ENCODE peak calls at places on chromosomes 12 and 14, in seven cellular contexts. P is body of pancreas, C is cardiac muscle cell, K is tibial nerve, F is mucosa of descending colon, X is aorta, I is endodermal cell. M is an unnamed sample.

GRCh38 chr14:34733245-34733644 is 18.9 kb upstream of the CFL2 start:
- DNase-seq in P (no peak), I (no peak), K (no peak), X (no peak), F (no peak), C (no peak), M (no peak)

GRCh38 chr12:52879394-52880351 is 25.2 kb downstream of the KRT8 start:
- DNase-seq in C (peak; percentile 91), X (peak; percentile 88), K (peak; percentile 46), F (peak; percentile 88), P (peak; percentile 84), I (peak; percentile 97), M (peak; percentile 93)

GRCh38 chr14:21084988-21085853 is 13.2 kb downstream of the ZNF219 start:
- DNase-seq in X (no peak), K (no peak), I (no peak), F (no peak), P (no peak), C (no peak), M (peak; percentile 56)

GRCh38 chr12:81759215-81759991 is at the start of gene PPFIA2:
- DNase-seq in I (peak; percentile 91), F (peak; percentile 8), P (peak; percentile 18), X (peak; percentile 78), K (no peak), C (peak; percentile 30), M (peak; percentile 22)

GRCh38 chr12:111616177-111616623 is 17.1 kb upstream of the ATXN2 start:
- DNase-seq in K (no peak), P (no peak), I (no peak), F (no peak), X (peak; percentile 13), C (no peak), M (no peak)

GRCh38 chr12:30100736-30101135 is 317.0 kb upstream of the TMTC1 start:
- DNase-seq in I (no peak), P (no peak), X (no peak), K (no peak), C (no peak), F (no peak), M (no peak)

GRCh38 chr12:109919466-109919865 is 19.4 kb downstream of the TCHP start:
- DNase-seq in X (no peak), F (no peak), I (no peak), C (no peak), K (no peak), P (no peak), M (no peak)

GRCh38 chr14:92982941-92983340 is 60.0 kb downstream of the CHGA start:
- DNase-seq in I (no peak), P (no peak), C (no peak), X (peak; percentile 47), K (no peak), F (no peak), M (no peak)

GRCh38 chr14:96399405-96399804 is 7.5 kb downstream of the AK7 start:
- DNase-seq in C (no peak), F (no peak), K (no peak), I (peak; percentile 59), X (no peak), P (no peak), M (peak; percentile 38)

DNA sequence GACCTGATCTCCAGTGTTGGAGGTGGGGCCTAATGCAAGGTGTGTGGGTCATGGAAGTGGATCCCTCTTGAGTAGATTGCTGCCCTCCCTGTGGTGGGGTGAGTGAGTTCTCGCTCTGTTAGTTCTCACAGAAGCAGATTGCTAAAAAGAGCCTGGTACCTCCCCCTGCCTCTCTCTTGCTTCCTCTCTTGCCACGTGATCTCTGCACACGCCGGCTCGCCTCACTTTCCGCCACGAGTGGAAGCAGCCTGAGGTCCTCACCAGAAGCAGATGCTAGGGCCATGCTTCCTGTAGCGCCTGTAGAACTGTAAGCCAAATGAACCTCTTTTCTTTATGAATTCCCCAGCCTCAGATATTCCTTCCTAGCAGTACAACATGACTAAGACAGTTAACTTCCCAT is 76.1 kb downstream of the ETV6 start:
- DNase-seq in F (no peak), X (no peak), C (no peak), K (no peak), I (no peak), P (no peak), M (no peak)
- H3K4me1 ChIP-seq in F (peaks cover 29% of the 10 kb centered on the region), X (no peaks in the 10 kb centered on the region), C (peaks cover 55% of the 10 kb centered on the region), K (peaks cover 23% of the 10 kb centered on the region), I (peaks cover 24% of the 10 kb centered on the region), P (peaks cover 89% of the 10 kb centered on the region), M (peaks cover 44% of the 10 kb centered on the region)

DNA sequence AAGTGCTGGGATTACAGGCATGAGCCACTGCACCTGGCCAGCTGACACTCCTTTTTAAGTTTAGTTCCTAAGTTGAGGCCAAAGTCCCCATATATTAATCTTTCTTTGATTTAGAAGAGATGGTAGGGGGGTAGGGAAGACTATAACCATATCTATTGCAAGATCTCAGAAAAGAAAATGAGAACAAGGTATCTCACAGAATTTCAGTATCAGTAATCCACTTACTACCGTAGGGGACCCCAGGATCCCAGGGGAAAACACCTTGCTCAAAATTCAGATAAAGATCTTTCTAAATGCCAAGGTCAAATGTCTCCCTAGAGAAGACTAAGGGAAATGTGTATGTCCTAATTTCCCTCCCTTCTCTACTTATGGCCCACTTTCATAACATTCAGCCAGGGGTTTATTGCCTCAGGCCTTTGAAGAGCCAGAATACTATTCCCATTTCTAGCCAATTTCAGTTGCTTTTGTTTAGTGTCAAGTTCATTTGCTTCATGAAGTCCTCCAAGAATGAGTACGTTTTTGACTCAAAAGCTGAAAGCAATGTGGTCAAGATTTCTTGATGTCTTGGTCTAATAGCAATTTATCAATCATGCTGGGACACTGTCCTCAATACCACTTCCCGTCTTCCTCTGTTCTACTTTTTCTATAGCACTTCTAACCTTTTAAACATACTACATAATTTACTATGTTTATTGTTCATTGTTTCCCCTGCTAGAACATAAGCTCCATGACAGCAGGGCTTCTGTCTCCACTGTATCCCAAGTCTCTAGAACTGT is 86.3 kb downstream of the DCAF5 start:
- DNase-seq in X (no peak), K (no peak), C (no peak), P (no peak), I (no peak), F (no peak), M (no peak)
- H3K4me3 ChIP-seq in X (no peak overlapping the region), K (no peak overlapping the region), C (no peak overlapping the region), P (no peak overlapping the region), I (no peak overlapping the region), F (no peak overlapping the region), M (no peak overlapping the region)

DNA sequence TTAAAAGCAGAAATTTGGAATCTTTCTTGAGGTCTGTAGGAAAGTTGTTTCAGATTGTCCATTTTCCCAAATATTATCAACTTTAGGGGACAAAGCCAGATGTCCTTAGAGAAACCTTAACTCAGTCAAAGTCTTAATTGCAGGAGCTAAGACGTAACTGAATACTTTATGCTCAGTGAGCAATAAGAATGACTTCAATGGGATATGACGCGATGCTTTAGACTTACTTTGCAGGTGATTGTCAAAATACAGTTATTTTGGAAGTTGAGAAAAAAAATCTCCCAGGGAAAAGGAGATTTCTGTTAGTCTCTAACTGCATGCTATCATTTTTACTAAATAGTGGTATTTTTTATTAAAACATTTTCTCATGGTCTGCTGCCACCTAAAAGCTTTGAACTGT is 750.9 kb upstream of the STXBP6 start:
- DNase-seq in F (no peak), P (no peak), X (no peak), C (no peak), K (no peak), I (no peak), M (no peak)
- H3K9me3 ChIP-seq in F (no peaks in the 10 kb centered on the region), P (no peaks in the 10 kb centered on the region), X (no peaks in the 10 kb centered on the region), C (no peaks in the 10 kb centered on the region), K (no peaks in the 10 kb centered on the region), I (no peaks in the 10 kb centered on the region), M (no peaks in the 10 kb centered on the region)

GRCh38 chr14:68541128-68541896 is 251.6 kb downstream of the ZFP36L1 start:
- DNase-seq in K (no peak), C (peak; percentile 27), F (no peak), P (no peak), I (no peak), X (no peak), M (no peak)

GRCh38 chr14:68539839-68540238 is 253.0 kb downstream of the ZFP36L1 start:
- DNase-seq in F (no peak), K (no peak), P (no peak), X (no peak), I (no peak), C (no peak), M (no peak)

GRCh38 chr14:68543516-68543915 is 249.4 kb downstream of the ZFP36L1 start:
- DNase-seq in C (no peak), F (no peak), K (no peak), X (no peak), I (no peak), P (no peak), M (no peak)

GRCh38 chr14:68544150-68544892 is 248.5 kb downstream of the ZFP36L1 start:
- DNase-seq in K (no peak), I (no peak), C (no peak), X (no peak), P (peak; percentile 76), F (peak; percentile 58), M (no peak)

GRCh38 chr14:68542346-68542745 is 250.5 kb downstream of the ZFP36L1 start:
- DNase-seq in X (no peak), C (no peak), P (no peak), F (no peak), I (no peak), K (no peak), M (no peak)
- H3K4me1 ChIP-seq in X (peaks cover 11% of the 10 kb centered on the region), C (peaks cover 14% of the 10 kb centered on the region), P (peaks cover 37% of the 10 kb centered on the region), F (no peaks in the 10 kb centered on the region), I (no peaks in the 10 kb centered on the region), K (peaks cover 90% of the 10 kb centered on the region), M (peaks cover 5% of the 10 kb centered on the region)

GRCh38 chr12:92158711-92159534 is 13.3 kb upstream of the BTG1 start:
- DNase-seq in X (no peak), K (no peak), F (no peak), C (no peak), I (no peak), P (no peak), M (no peak)

GRCh38 chr12:92151916-92152315 is 6.3 kb upstream of the BTG1 start:
- DNase-seq in F (no peak), K (no peak), X (no peak), C (no peak), P (no peak), I (no peak), M (no peak)

GRCh38 chr12:92156704-92157395 is 11.2 kb upstream of the BTG1 start:
- DNase-seq in I (no peak), K (no peak), F (no peak), P (no peak), X (no peak), C (no peak), M (no peak)

GRCh38 chr12:92156139-92156538 is 10.5 kb upstream of the BTG1 start:
- DNase-seq in P (no peak), F (no peak), X (no peak), I (no peak), C (no peak), K (no peak), M (no peak)

DNA sequence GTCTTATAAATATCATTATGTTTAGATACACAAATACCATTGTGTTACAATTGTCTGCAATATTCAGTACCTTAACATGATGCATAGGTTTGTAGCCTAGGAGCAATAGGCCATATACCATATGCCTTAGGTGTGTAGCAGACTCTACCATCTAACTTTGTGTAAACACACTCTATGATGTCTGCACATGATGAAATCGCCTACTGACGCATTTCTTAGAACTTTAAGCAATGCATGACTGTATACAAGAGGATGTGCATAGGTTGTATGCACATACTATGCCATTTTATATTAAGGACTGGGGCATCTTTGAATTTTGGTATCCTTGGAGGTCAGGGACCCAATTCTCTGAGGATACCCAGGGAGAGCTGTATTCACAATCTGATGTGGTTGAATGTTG is 10.1 kb upstream of the BTG1 start:
- DNase-seq in I (no peak), P (no peak), C (no peak), F (no peak), X (no peak), K (no peak), M (no peak)
- H3K4me3 ChIP-seq in I (no peak overlapping the region), P (no peak overlapping the region), C (no peak overlapping the region), F (no peak overlapping the region), X (no peak overlapping the region), K (no peak overlapping the region), M (no peak overlapping the region)

GRCh38 chr12:130513572-130513971 is 175.9 kb downstream of the PIWIL1 start:
- DNase-seq in K (no peak), X (no peak), I (no peak), C (no peak), F (no peak), P (no peak), M (no peak)
- H3K9me3 ChIP-seq in K (peaks cover 25% of the 10 kb centered on the region), X (no peaks in the 10 kb centered on the region), I (peaks cover 10% of the 10 kb centered on the region), C (no peaks in the 10 kb centered on the region), F (peaks cover 8% of the 10 kb centered on the region), P (no peaks in the 10 kb centered on the region), M (no peaks in the 10 kb centered on the region)